ENCODE peak calls at places on chromosome 2, in five cellular contexts. Q is upper lobe of right lung, V is mesenchymal stem cell, D is ovary, R is RWPE2. A is an unnamed sample.

GRCh38 chr2:33136570-33136969 is 189.8 kb downstream of the LTBP1 start:
- DNase-seq in Q (no peak), V (no peak), R (no peak), D (no peak), A (no peak)

GRCh38 chr2:137935591-137935990 is 28.7 kb upstream of the HNMT start:
- DNase-seq in Q (no peak), D (no peak), V (peak; percentile 48), R (no peak), A (peak; percentile 24)

GRCh38 chr2:172964511-172964910 is 111.1 kb upstream of the MAP3K20 start:
- DNase-seq in Q (no peak), V (peak; percentile 60), D (no peak), R (no peak), A (no peak)

GRCh38 chr2:107932986-107933385 is 53.3 kb upstream of the SLC5A7 start:
- DNase-seq in Q (no peak), R (no peak), V (peak; percentile 5), D (no peak), A (no peak)

GRCh38 chr2:106531676-106532075 is 44.5 kb downstream of the CD8B2 start:
- DNase-seq in Q (no peak), R (no peak), V (no peak), D (no peak), A (no peak)

GRCh38 chr2:171531836-171532450 is 9.7 kb downstream of the CYBRD1 start:
- DNase-seq in Q (no peak), R (no peak), D (no peak), V (peak; percentile 46), A (no peak)

GRCh38 chr2:133456971-133457370 is 111.3 kb downstream of the NCKAP5 start:
- DNase-seq in Q (no peak), R (no peak), V (no peak), D (no peak), A (no peak)

GRCh38 chr2:168751104-168751768 is 51.2 kb upstream of the NOSTRIN start:
- DNase-seq in Q (no peak), V (peak; percentile 18), D (no peak), R (no peak), A (no peak)

GRCh38 chr2:9693138-9693520 is 62.3 kb upstream of the YWHAQ start:
- DNase-seq in Q (no peak), D (peak; percentile 23), V (peak; percentile 60), R (no peak), A (no peak)

GRCh38 chr2:11871421-11871820 is 125.0 kb downstream of the LPIN1 start:
- DNase-seq in Q (no peak), V (no peak), R (no peak), D (no peak), A (no peak)

GRCh38 chr2:206597716-206598218 is 44.5 kb upstream of the FAM237A start:
- DNase-seq in Q (no peak), V (no peak), D (no peak), R (no peak), A (no peak)

GRCh38 chr2:233354971-233355574 is 779 bp downstream of the DGKD start:
- DNase-seq in R (no peak), V (peak; percentile 21), Q (peak; percentile 77), D (no peak), A (no peak)

GRCh38 chr2:233449071-233449901 is 95.0 kb downstream of the DGKD start:
- DNase-seq in R (peak; percentile 69), V (peak; percentile 67), D (peak; percentile 46), Q (peak; percentile 67), A (peak; percentile 56)

GRCh38 chr2:220460257-220460985 is 833.0 kb downstream of the SLC4A3 start:
- DNase-seq in D (no peak), R (no peak), V (no peak), Q (no peak), A (no peak)

GRCh38 chr2:232237460-232237859 is 141.1 kb upstream of the ALPP start:
- DNase-seq in Q (no peak), V (no peak), D (no peak), R (no peak), A (no peak)

GRCh38 chr2:128787616-128788015 is 468.9 kb upstream of the HS6ST1 start:
- DNase-seq in V (no peak), R (no peak), D (no peak), Q (no peak), A (no peak)

GRCh38 chr2:35184471-35184870 is 1171.1 kb upstream of the CRIM1 start:
- DNase-seq in Q (no peak), V (no peak), D (no peak), R (no peak), A (no peak)

GRCh38 chr2:95301876-95302641 is 4.9 kb downstream of the KCNIP3 start:
- DNase-seq in R (no peak), D (no peak), Q (no peak), V (no peak), A (no peak)

GRCh38 chr2:202717598-202718310 is 83.0 kb downstream of the FAM117B start:
- DNase-seq in V (no peak), R (no peak), Q (no peak), D (no peak), A (no peak)

GRCh38 chr2:217247511-217247910 is 387.6 kb upstream of the TNP1 start:
- DNase-seq in R (no peak), Q (no peak), D (peak; percentile 23), V (no peak), A (no peak)

GRCh38 chr2:205556357-205556756 is 125.9 kb upstream of the NRP2 start:
- DNase-seq in Q (no peak), D (no peak), V (no peak), R (no peak), A (peak; percentile 34)

GRCh38 chr2:105388971-105389381 is 9.9 kb downstream of the FHL2 start:
- DNase-seq in V (peak; percentile 88), D (no peak), Q (no peak), R (no peak), A (no peak)

GRCh38 chr2:156333274-156333950 is 891 bp upstream of the NR4A2 start:
- DNase-seq in R (peak; percentile 71), V (no peak), Q (no peak), D (no peak), A (peak; percentile 62)

GRCh38 chr2:62410015-62410453 is 96.0 kb downstream of the TMEM17 start:
- DNase-seq in D (no peak), Q (no peak), R (no peak), V (no peak), A (no peak)

GRCh38 chr2:72917138-72917874 is at the start of gene EMX1:
- DNase-seq in V (peak; percentile 26), D (no peak), R (peak; percentile 66), Q (peak; percentile 83), A (peak; percentile 80)

GRCh38 chr2:89850881-89851582 is 1159.6 kb downstream of the RPIA start:
- DNase-seq in D (no peak), V (no peak), R (no peak), Q (no peak), A (no peak)

GRCh38 chr2:27765621-27766286 is 5.8 kb upstream of the MRPL33 start:
- DNase-seq in V (no peak), R (no peak), Q (peak; percentile 91), D (peak; percentile 65), A (no peak)

GRCh38 chr2:149420053-149420963 is 89.9 kb downstream of the LYPD6 start:
- DNase-seq in Q (no peak), D (no peak), V (peak; percentile 56), R (no peak), A (no peak)

GRCh38 chr2:1674766-1675397 is 69.4 kb downstream of the PXDN start:
- DNase-seq in R (no peak), V (no peak), D (peak; percentile 14), Q (no peak), A (no peak)

GRCh38 chr2:46023165-46023854 is 273.9 kb upstream of the EPAS1 start:
- DNase-seq in R (no peak), V (no peak), Q (no peak), D (no peak), A (no peak)

GRCh38 chr2:46026431-46026830 is 270.8 kb upstream of the EPAS1 start:
- DNase-seq in Q (no peak), D (no peak), V (no peak), R (no peak), A (no peak)

GRCh38 chr2:46025081-46025480 is 272.1 kb upstream of the EPAS1 start:
- DNase-seq in R (no peak), V (no peak), D (no peak), Q (no peak), A (no peak)

GRCh38 chr2:46025683-46026082 is 271.5 kb upstream of the EPAS1 start:
- DNase-seq in Q (no peak), D (no peak), V (no peak), R (no peak), A (no peak)

GRCh38 chr2:46024146-46024779 is 272.9 kb upstream of the EPAS1 start:
- DNase-seq in Q (no peak), R (no peak), V (no peak), D (no peak), A (no peak)
- H3K4me1 ChIP-seq in Q (peaks cover 4% of the 10 kb centered on the region), R (peaks cover 5% of the 10 kb centered on the region), V (peaks cover under 1% of the 10 kb centered on the region), D (no peaks in the 10 kb centered on the region), A (no peaks in the 10 kb centered on the region)

DNA sequence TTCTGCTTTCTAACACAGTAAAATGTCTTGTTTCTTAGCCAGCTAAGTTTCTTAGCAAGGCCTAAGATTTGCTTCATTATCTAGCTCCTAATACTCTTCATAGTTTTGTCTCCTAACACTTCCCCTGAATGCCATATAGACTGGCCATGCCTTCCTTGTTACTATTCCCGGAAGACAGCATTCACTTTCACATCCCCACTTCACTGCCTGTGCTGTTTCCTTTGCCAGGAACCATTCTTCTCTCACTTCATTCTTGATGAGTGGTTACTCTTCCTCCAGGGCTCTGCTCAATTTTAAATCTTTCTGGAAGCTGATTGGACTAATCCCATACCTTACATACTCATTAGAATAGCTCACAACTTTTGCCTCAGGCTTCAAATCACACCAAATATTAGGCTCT is 1510.2 kb upstream of the DDX18 start:
- DNase-seq in D (no peak), R (no peak), Q (no peak), V (no peak), A (no peak)
- H3K9me3 ChIP-seq in D (no peaks in the 10 kb centered on the region), R (no peaks in the 10 kb centered on the region), Q (peaks cover 5% of the 10 kb centered on the region), V (peaks cover 15% of the 10 kb centered on the region), A (no peaks in the 10 kb centered on the region)

DNA sequence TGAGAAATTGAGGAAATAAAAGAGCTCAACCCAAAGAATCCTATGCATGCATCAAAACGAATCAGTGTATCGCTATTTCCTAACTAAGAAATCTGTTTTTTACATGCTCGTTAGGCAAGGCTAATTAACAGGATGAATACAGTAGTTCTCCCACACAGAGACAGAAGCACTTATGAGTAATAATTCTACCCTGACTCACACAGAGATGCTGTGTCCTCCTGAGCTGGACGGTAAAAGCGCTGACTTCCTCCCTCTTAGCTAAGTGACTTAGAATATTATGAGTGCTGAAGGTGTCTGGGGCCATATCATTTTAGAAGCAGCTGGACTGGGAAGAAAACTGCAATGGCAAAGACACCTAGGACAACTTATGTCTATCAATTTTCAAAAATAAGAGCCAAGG is 18.5 kb downstream of the PLEKHM3 start:
- DNase-seq in Q (no peak), V (peak; percentile 12), D (no peak), R (no peak), A (no peak)
- H3K4me3 ChIP-seq in Q (no peak overlapping the region), V (no peak overlapping the region), D (no peak overlapping the region), R (no peak overlapping the region), A (no peak overlapping the region)

GRCh38 chr2:216012133-216012829 is 1.1 kb downstream of the MREG start:
- DNase-seq in V (peak; percentile 40), R (no peak), D (no peak), Q (no peak), A (peak; percentile 45)

GRCh38 chr2:216004408-216005283 is 8.7 kb downstream of the MREG start:
- DNase-seq in Q (no peak), R (no peak), V (no peak), D (no peak), A (no peak)

GRCh38 chr2:216011320-216011849 is 2.0 kb downstream of the MREG start:
- DNase-seq in R (no peak), D (no peak), V (no peak), Q (no peak), A (no peak)

GRCh38 chr2:216006164-216006663 is 7.1 kb downstream of the MREG start:
- DNase-seq in R (peak; percentile 91), V (no peak), Q (peak; percentile 73), D (no peak), A (no peak)

GRCh38 chr2:216008387-216008786 is 5.0 kb downstream of the MREG start:
- DNase-seq in V (no peak), R (no peak), D (no peak), Q (no peak), A (no peak)
- H3K4me1 ChIP-seq in V (peaks cover 7% of the 10 kb centered on the region), R (peaks cover 36% of the 10 kb centered on the region), D (no peaks in the 10 kb centered on the region), Q (peaks cover 8% of the 10 kb centered on the region), A (peaks cover 18% of the 10 kb centered on the region)

A was measured in HAP-1.